ENCODE peak calls at places on chromosomes 6 and 20, in four cellular contexts. S is transverse colon; T is naive thymus-derived CD8-positive, alpha-beta T cell; D is H7. A is an unnamed sample.

GRCh38 chr6:1625352-1625773 is 15.6 kb downstream of the FOXC1 start:
- DNase-seq in T (peak; percentile 13), S (no peak), D (no peak), A (no peak)

GRCh38 chr6:159640322-159640721 is 52.7 kb downstream of the SOD2 start:
- DNase-seq in T (no peak), D (no peak), S (no peak), A (no peak)

GRCh38 chr20:1383621-1384404 is 9.0 kb downstream of the FKBP1A start:
- DNase-seq in D (no peak), S (no peak), T (no peak), A (peak; percentile 83)

GRCh38 chr6:90599151-90599550 is 12.3 kb upstream of the MAP3K7 start:
- DNase-seq in T (no peak), D (no peak), S (no peak), A (no peak)

GRCh38 chr20:21323640-21324039 is 20.5 kb downstream of the XRN2 start:
- DNase-seq in S (peak; percentile 15), D (no peak), T (no peak), A (no peak)

GRCh38 chr6:149158076-149158475 is 159.4 kb upstream of the TAB2 start:
- DNase-seq in D (no peak), T (no peak), S (no peak), A (no peak)

GRCh38 chr6:157982580-157983438 is 1.1 kb downstream of the SYNJ2 start:
- DNase-seq in D (peak; percentile 63), T (no peak), S (peak; percentile 48), A (peak; percentile 22)

GRCh38 chr6:112145080-112145573 is 57.7 kb downstream of the FAM229B start:
- DNase-seq in S (no peak), D (peak; percentile 8), T (no peak), A (no peak)

GRCh38 chr20:4674672-4675071 is 47.0 kb upstream of the PRND start:
- DNase-seq in S (no peak), D (no peak), T (no peak), A (no peak)

GRCh38 chr6:42745083-42745637 is 743 bp downstream of the TBCC start:
- DNase-seq in T (peak; percentile 66), S (peak; percentile 41), D (peak; percentile 53), A (peak; percentile 34)

GRCh38 chr6:65191412-65191811 is 515.6 kb downstream of the EYS start:
- DNase-seq in T (no peak), D (no peak), S (no peak), A (no peak)

GRCh38 chr6:112906737-112907136 is 559.6 kb downstream of the RFPL4B start:
- DNase-seq in T (no peak), S (no peak), D (no peak), A (no peak)

GRCh38 chr20:44904377-44904776 is 5.5 kb upstream of the PABPC1L start:
- DNase-seq in T (no peak), S (no peak), D (no peak), A (no peak)

GRCh38 chr6:168238159-168238887 is 81.3 kb downstream of the DACT2 start:
- DNase-seq in D (no peak), S (no peak), T (no peak), A (no peak)

GRCh38 chr6:32108094-32108627 is 977 bp downstream of the TNXB start:
- DNase-seq in T (peak; percentile 31), S (peak; percentile 48), D (peak; percentile 70), A (peak; percentile 47)

GRCh38 chr20:62274332-62275262 is 28.2 kb upstream of the ADRM1 start:
- DNase-seq in D (no peak), S (no peak), T (no peak), A (peak; percentile 48)

GRCh38 chr6:75430631-75431345 is 62.8 kb downstream of the FILIP1 start:
- DNase-seq in T (no peak), S (no peak), D (no peak), A (no peak)

GRCh38 chr20:11178946-11179654 is 505.3 kb upstream of the JAG1 start:
- DNase-seq in D (no peak), T (no peak), S (no peak), A (no peak)

GRCh38 chr20:32238483-32239425 is 31.1 kb downstream of the POFUT1 start:
- DNase-seq in S (no peak), D (peak; percentile 59), T (no peak), A (no peak)

GRCh38 chr6:126682440-126682839 is 342.5 kb downstream of the CENPW start:
- DNase-seq in T (no peak), S (no peak), D (no peak), A (no peak)

GRCh38 chr20:41437836-41438235 is 71.2 kb upstream of the EMILIN3 start:
- DNase-seq in D (no peak), S (no peak), T (no peak), A (no peak)

GRCh38 chr20:7359739-7360138 is 580.5 kb downstream of the HAO1 start:
- DNase-seq in D (no peak), S (no peak), T (no peak), A (no peak)

GRCh38 chr20:57783196-57783595 is 73.4 kb upstream of the PMEPA1 start:
- DNase-seq in S (no peak), T (no peak), D (peak; percentile 22), A (no peak)

GRCh38 chr20:21781446-21782075 is 76.1 kb downstream of the PAX1 start:
- DNase-seq in D (peak; percentile 45), S (no peak), T (no peak), A (no peak)

GRCh38 chr6:109736273-109737031 is 45.4 kb downstream of the FIG4 start:
- DNase-seq in D (peak; percentile 19), T (no peak), S (no peak), A (no peak)

GRCh38 chr6:52216932-52217331 is 27.4 kb downstream of the IL17F start:
- DNase-seq in D (no peak), S (no peak), T (no peak), A (no peak)

GRCh38 chr20:2865630-2866029 is 7.7 kb upstream of the PTPRA start:
- DNase-seq in S (no peak), T (peak; percentile 83), D (peak; percentile 77), A (no peak)

GRCh38 chr20:60431349-60431748 is 473.1 kb downstream of the CDH26 start:
- DNase-seq in D (no peak), S (no peak), T (no peak), A (no peak)

GRCh38 chr6:13924146-13924948 is 405 bp upstream of the RNF182 start:
- DNase-seq in D (peak; percentile 92), S (no peak), T (peak; percentile 70), A (peak; percentile 37)

GRCh38 chr6:157779705-157780604 is 43.1 kb upstream of the SNX9 start:
- DNase-seq in T (no peak), D (no peak), S (no peak), A (no peak)

GRCh38 chr6:56954389-56955170 is at the start of gene BEND6:
- DNase-seq in T (peak; percentile 61), S (peak; percentile 38), D (peak; percentile 85), A (peak; percentile 32)

GRCh38 chr6:57313711-57314471 is 3.5 kb upstream of the PRIM2 start:
- DNase-seq in D (no peak), T (no peak), S (peak; percentile 45), A (peak; percentile 35)

A was measured in thyroid gland.